ENCODE peak calls at places on chromosomes 13 and 19, in eight cellular contexts. F, S, A, U, N, D, L and W are unnamed samples.
A peak's percentile ranks its signal among the peaks of the same experiment; 100 is the strongest.

GRCh38 chr13:75934889-75935288 is 298.8 kb downstream of the LMO7 start:
- DNase-seq in N (no peak), S (no peak), A (no peak), L (no peak), U (no peak), F (no peak), D (no peak), W (no peak)

GRCh38 chr13:53074119-53074518 is 45.5 kb downstream of the OLFM4 start:
- DNase-seq in N (no peak), L (no peak), F (no peak), U (no peak), A (no peak), S (no peak), D (no peak), W (no peak)

GRCh38 chr13:25529425-25529824 is 157.7 kb downstream of the ATP8A2 start:
- DNase-seq in F (no peak), L (no peak), D (no peak), U (no peak), S (no peak), A (no peak), N (no peak), W (no peak)

GRCh38 chr13:109274188-109274821 is 512.1 kb downstream of the IRS2 start:
- DNase-seq in S (no peak), U (peak; percentile 89), L (no peak), F (no peak), A (no peak), N (no peak), D (peak; percentile 90), W (no peak)

GRCh38 chr13:111437417-111437816 is 117.0 kb downstream of the TEX29 start:
- DNase-seq in L (no peak), S (no peak), F (no peak), D (no peak), U (no peak), N (no peak), A (no peak), W (no peak)

GRCh38 chr19:13195678-13196077 is 45.5 kb downstream of the IER2 start:
- DNase-seq in D (peak; percentile 91), F (no peak), U (no peak), A (peak; percentile 56), L (peak; percentile 84), S (no peak), N (no peak), W (peak; percentile 78)

GRCh38 chr13:94143624-94144350 is 335.7 kb downstream of the DCT start:
- DNase-seq in N (no peak), L (no peak), U (no peak), D (peak; percentile 83), A (no peak), F (no peak), S (no peak), W (no peak)

GRCh38 chr13:107099661-107100060 is 531.7 kb upstream of the ARGLU1 start:
- DNase-seq in U (peak; percentile 6), A (no peak), D (no peak), L (no peak), N (no peak), F (no peak), S (no peak), W (no peak)

GRCh38 chr13:19606152-19606551 is 27.3 kb upstream of the MPHOSPH8 start:
- DNase-seq in A (no peak), S (no peak), U (no peak), F (no peak), N (no peak), L (no peak), D (no peak), W (no peak)

GRCh38 chr13:91185294-91185863 is 162.1 kb upstream of the MIR17HG start:
- DNase-seq in L (peak; percentile 44), S (no peak), N (no peak), F (no peak), U (peak; percentile 46), A (no peak), D (peak; percentile 28), W (no peak)

GRCh38 chr19:45451181-45451849 is 16.5 kb upstream of the FOSB start:
- DNase-seq in N (no peak), S (peak; percentile 60), F (no peak), L (peak; percentile 72), U (peak; percentile 62), A (no peak), D (peak; percentile 53), W (no peak)

GRCh38 chr13:79079351-79079839 is 326.7 kb downstream of the RBM26 start:
- DNase-seq in L (peak; percentile 9), N (no peak), F (no peak), D (peak; percentile 7), U (no peak), A (no peak), S (peak; percentile 30), W (no peak)

GRCh38 chr13:54373211-54373610 is 1344.6 kb downstream of the OLFM4 start:
- DNase-seq in F (no peak), U (no peak), D (peak; percentile 68), N (no peak), A (no peak), L (no peak), S (no peak), W (no peak)

GRCh38 chr19:29751932-29752331 is 36.9 kb upstream of the C19orf12 start:
- DNase-seq in U (no peak), L (no peak), A (no peak), F (no peak), D (no peak), N (no peak), S (no peak), W (no peak)

GRCh38 chr19:46609511-46610412 is 8.6 kb downstream of the CALM3 start:
- DNase-seq in F (no peak), D (no peak), U (no peak), S (peak; percentile 49), N (no peak), L (no peak), A (no peak), W (peak; percentile 17)

GRCh38 chr19:29086182-29086581 is 126.8 kb downstream of the UQCRFS1 start:
- DNase-seq in D (no peak), N (no peak), L (no peak), F (no peak), U (no peak), S (no peak), A (no peak), W (no peak)

GRCh38 chr19:17687141-17687856 is 855 bp downstream of the UNC13A start:
- DNase-seq in N (no peak), A (no peak), S (no peak), U (no peak), L (no peak), D (peak; percentile 85), F (no peak), W (no peak)

GRCh38 chr13:108777421-108778420 is 148.3 kb downstream of the MYO16 start:
- DNase-seq in F (no peak), A (peak; percentile 6), S (no peak), U (no peak), N (no peak), L (no peak), D (peak; percentile 45), W (no peak)

DNA sequence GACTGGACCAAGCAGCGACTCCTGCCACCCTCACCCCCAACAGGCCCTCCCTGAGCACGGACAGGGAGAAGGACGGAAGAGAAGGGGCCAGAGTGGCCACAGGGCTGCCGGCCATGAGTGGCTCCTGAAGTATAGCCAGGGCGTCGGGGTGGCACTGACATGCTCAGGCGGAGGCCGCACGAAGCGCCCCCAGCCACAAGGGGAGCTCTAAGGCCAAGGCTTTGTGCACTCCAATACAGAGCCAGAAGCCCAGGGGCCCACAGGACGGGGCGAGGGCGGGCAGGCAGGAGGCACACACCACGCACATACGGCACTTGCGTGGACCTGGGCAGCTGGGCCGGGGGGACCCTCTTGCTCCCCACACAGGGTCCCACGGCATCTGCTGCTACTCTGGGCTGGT is 52.0 kb downstream of the KLF2 start:
- DNase-seq in F (no peak), L (peak; percentile 58), U (no peak), A (peak; percentile 40), D (peak; percentile 82), S (peak; percentile 57), N (no peak), W (no peak)
- TF ChIP-seq CTCF in F (peak; percentile 56), L (peak; percentile 81), U (peak; percentile 32), A (peak; percentile 26), D (peak; percentile 59), S (peak; percentile 27), N (no peak), W (peak; percentile 30)

DNA sequence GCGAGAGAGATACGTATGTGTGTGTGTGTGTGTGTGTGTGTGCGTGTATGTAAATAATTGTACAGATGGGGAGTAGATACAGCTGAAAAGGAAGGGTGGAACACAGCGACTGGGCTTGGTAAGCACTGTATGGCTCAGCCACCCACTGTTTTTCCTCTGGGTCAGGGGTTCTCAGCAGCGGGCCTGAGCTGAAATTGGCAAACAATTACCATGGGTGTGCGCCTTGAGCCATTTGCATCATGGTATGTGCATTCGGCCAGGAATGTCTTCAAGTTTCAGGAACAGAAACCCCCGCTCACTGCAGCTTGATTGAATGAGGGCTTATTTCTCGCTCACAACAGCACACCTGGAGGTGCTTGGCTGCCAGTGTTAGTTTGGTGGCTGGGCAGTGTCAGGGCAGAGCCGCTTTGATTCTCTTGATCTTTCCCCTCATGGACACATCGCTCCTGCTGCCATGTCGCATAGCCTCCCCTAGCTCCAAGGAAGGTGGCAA is 126.7 kb downstream of the SIPA1L3 start:
- DNase-seq in S (no peak), L (peak; percentile 95), A (no peak), F (no peak), N (no peak), D (peak; percentile 89), U (peak; percentile 12), W (peak; percentile 72)
- TF ChIP-seq CTCF in S (no peak), L (peak; percentile 61), A (no peak), F (peak; percentile 20), N (no peak), D (no peak), U (no peak), W (no peak)

GRCh38 chr13:29791508-29791907 is 58.9 kb downstream of the UBL3 start:
- DNase-seq in N (no peak), U (no peak), L (no peak), S (no peak), A (no peak), D (no peak), F (no peak), W (no peak)

GRCh38 chr13:29782798-29783197 is 67.6 kb downstream of the UBL3 start:
- DNase-seq in N (no peak), F (no peak), S (no peak), L (no peak), D (no peak), A (no peak), U (no peak), W (no peak)

GRCh38 chr13:29786698-29787097 is 63.7 kb downstream of the UBL3 start:
- DNase-seq in N (no peak), F (no peak), A (no peak), U (no peak), L (no peak), S (no peak), D (no peak), W (no peak)

GRCh38 chr13:29785978-29786377 is 64.4 kb downstream of the UBL3 start:
- DNase-seq in S (no peak), N (no peak), L (no peak), U (no peak), F (no peak), D (no peak), A (no peak), W (no peak)
- TF ChIP-seq CTCF in S (no peak), N (no peak), L (no peak), U (no peak), F (no peak), D (no peak), A (no peak), W (no peak)

DNA sequence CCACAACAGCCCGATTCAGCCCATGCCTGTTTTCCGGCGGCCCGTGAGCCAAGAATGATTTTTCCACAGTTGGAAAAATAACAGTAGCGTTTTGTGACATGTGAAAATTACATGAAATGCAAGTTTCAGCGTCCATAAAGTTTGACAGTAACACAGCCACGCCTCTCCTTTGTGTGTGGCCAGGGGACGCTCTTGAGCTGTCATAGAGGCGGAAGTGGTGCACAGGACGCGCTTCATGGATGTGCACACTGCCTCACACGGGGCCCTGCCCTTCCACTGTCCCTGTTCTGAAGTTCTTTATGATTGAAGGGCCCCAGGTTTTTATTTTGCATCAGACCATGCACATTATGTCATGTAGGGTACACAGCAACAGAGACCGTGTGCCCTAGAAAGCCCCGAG is 12.4 kb upstream of the ELAVL1 start:
- DNase-seq in U (no peak), N (no peak), L (peak; percentile 76), A (no peak), F (no peak), S (no peak), D (peak; percentile 47), W (peak; percentile 84)
- TF ChIP-seq CTCF in U (no peak), N (no peak), L (peak; percentile 84), A (no peak), F (peak; percentile 26), S (peak; percentile 4), D (peak; percentile 49), W (peak; percentile 56)